ENCODE peak calls at places on chromosomes 2 and 18, in seven cellular contexts. L is astrocyte of the cerebellum, Y is HEK293T, W is HT-29, H is mesenteric fat pad, G is adrenal gland, T is thoracic aorta. S is an unnamed sample.

GRCh38 chr2:10361220-10361588 is 58.5 kb downstream of the HPCAL1 start:
- DNase-seq in H (no peak), G (no peak), T (no peak), L (no peak), Y (no peak), W (no peak), S (no peak)

GRCh38 chr2:129784486-129784885 is 195.0 kb upstream of the RAB6C start:
- DNase-seq in Y (no peak), L (no peak), H (no peak), W (no peak), G (no peak), T (no peak), S (no peak)

GRCh38 chr2:65073879-65074565 is 17.8 kb downstream of the CEP68 start:
- DNase-seq in T (no peak), L (no peak), H (no peak), G (no peak), W (no peak), Y (no peak), S (no peak)

GRCh38 chr18:75100832-75101630 is 107.9 kb downstream of the PTGR3 start:
- DNase-seq in W (no peak), T (no peak), H (peak; percentile 51), L (no peak), Y (no peak), G (no peak), S (peak; percentile 52)

GRCh38 chr18:24534271-24534670 is 73.8 kb downstream of the HRH4 start:
- DNase-seq in G (no peak), L (no peak), H (no peak), Y (no peak), T (no peak), W (no peak), S (no peak)

GRCh38 chr2:179049546-179050311 is at the start of gene CCDC141:
- DNase-seq in T (no peak), L (no peak), G (peak; percentile 58), Y (peak; percentile 15), H (no peak), W (no peak), S (no peak)

GRCh38 chr18:3330622-3331021 is 68.7 kb downstream of the MYL12B start:
- DNase-seq in W (peak; percentile 80), H (no peak), L (no peak), Y (no peak), T (no peak), G (no peak), S (no peak)

GRCh38 chr2:69010437-69011194 is 2.4 kb upstream of the ANTXR1 start:
- DNase-seq in H (no peak), W (no peak), G (no peak), L (no peak), Y (no peak), T (no peak), S (no peak)

GRCh38 chr2:63665806-63666205 is 77.0 kb downstream of the MDH1 start:
- DNase-seq in T (no peak), Y (no peak), L (peak; percentile 42), G (no peak), H (no peak), W (no peak), S (no peak)

GRCh38 chr2:210663574-210663973 is 107.2 kb downstream of the CPS1 start:
- DNase-seq in H (no peak), Y (peak; percentile 9), L (peak; percentile 0), G (peak; percentile 3), W (peak; percentile 16), T (no peak), S (no peak)

GRCh38 chr18:36265035-36265434 is 32.5 kb upstream of the FHOD3 start:
- DNase-seq in H (no peak), W (no peak), T (no peak), L (no peak), Y (no peak), G (peak; percentile 28), S (no peak)